ENCODE peak calls at places on chromosomes 13 and 19, in six cellular contexts. N is HCT116, K is HepG2, P is K562, E is H1, C is GM12878. R is an unnamed sample.

GRCh38 chr19:22733691-22734090 is 50.3 kb downstream of the ZNF99 start:
- DNase-seq in C (no peak), P (no peak), E (no peak), K (no peak), N (no peak), R (no peak)

GRCh38 chr19:34588846-34589245 is 88.1 kb downstream of the SCGB2B2 start:
- DNase-seq in E (no peak), N (no peak), C (no peak), P (no peak), K (no peak), R (no peak)

GRCh38 chr19:677201-677600 is 1.0 kb downstream of the FSTL3 start:
- DNase-seq in P (no peak), E (no peak), K (peak), N (no peak), C (no peak), R (no peak)

GRCh38 chr13:98994080-98994479 is 16.2 kb upstream of the DOCK9 start:
- DNase-seq in P (no peak), E (peak), N (no peak), K (no peak), C (no peak), R (no peak)

GRCh38 chr13:40589285-40590109 is 76.9 kb downstream of the FOXO1 start:
- DNase-seq in E (no peak), K (peak), P (no peak), C (peak), N (no peak), R (no peak)

GRCh38 chr19:35081201-35081600 is 34.4 kb upstream of the FXYD3 start:
- DNase-seq in N (no peak), K (no peak), P (no peak), E (no peak), C (no peak), R (no peak)

GRCh38 chr19:41997851-41998229 is 3.8 kb upstream of the ATP1A3 start:
- DNase-seq in N (no peak), E (peak), C (no peak), K (no peak), P (no peak), R (peak)

GRCh38 chr13:48411281-48412099 is 1.4 kb downstream of the LPAR6 start:
- DNase-seq in K (no peak), E (no peak), C (no peak), P (no peak), N (no peak), R (no peak)

DNA sequence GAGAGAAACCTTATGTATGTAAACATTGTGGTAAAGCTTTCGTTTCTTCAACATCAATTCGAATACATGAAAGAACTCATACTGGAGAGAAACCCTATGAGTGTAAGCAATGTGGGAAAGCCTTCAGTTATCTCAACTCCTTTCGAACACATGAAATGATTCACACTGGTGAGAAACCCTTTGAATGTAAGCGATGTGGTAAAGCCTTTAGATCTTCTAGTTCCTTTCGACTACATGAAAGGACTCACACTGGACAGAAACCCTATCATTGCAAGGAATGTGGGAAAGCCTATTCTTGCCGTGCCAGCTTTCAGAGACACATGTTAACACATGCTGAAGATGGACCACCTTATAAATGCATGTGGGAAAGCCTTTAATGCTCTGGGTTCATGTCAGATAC is 24.7 kb downstream of the ZNF136 start:
- DNase-seq in E (no peak), P (no peak), N (no peak), K (no peak), C (no peak), R (no peak)
- TF ChIP-seq ATF3 in E (no peak), P (no peak), N (no peak), K (no peak), C (no peak), R (no peak)

DNA sequence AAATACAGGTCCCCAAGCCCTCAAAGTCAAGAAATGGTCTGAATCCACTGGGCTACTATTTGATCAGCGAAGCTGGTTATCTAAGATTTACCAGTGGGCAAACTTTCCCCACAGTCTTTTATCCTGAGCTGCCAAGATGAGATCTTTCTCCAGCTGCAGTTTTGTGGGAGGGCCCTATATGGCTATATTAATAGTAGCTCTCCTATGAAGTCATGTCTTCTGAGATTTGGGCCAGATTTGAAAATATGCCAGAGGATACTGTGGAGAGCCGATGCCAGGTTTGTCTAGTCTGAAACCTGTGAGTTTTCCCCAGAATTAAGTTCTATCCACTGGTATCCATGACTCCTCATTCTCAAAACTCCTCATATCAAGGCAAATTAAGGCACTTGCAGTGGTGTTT is 173.2 kb downstream of the FLT1 start:
- DNase-seq in N (no peak), E (no peak), P (no peak), C (no peak), K (no peak), R (no peak)
- TF ChIP-seq ATF3 in N (no peak), E (no peak), P (no peak), C (no peak), K (no peak), R (no peak)

DNA sequence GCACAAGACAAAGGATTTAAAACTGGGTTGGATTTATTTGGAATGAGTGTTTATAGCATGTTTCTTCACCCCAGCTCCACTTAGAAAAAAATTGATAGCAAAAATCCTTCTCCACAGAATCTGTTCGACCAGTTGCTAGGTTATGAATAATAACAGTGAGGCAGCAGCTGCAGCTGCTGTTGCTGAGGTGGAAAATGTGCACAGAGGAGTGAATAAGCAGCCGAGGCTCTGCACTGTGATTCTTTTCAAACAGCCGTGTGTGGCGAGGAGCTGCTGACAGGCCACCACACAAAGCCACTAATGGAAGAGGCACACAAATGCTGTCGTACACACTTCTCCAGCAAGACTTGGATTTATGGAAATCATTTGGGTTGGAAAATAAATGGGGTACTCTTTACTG is 6.4 kb upstream of the RASL11A start:
- DNase-seq in N (no peak), K (no peak), E (no peak), C (no peak), P (no peak), R (no peak)
- TF ChIP-seq ATF3 in N (no peak), K (no peak), E (no peak), C (no peak), P (no peak), R (no peak)

GRCh38 chr19:46180701-46181385 is 32.8 kb downstream of the IGFL2 start:
- DNase-seq in N (peak), P (no peak), E (no peak), C (no peak), K (no peak), R (no peak)
- TF ChIP-seq ATF3 in N (no peak), P (no peak), E (no peak), C (no peak), K (no peak), R (no peak)

GRCh38 chr13:44040070-44040753 is 160.5 kb downstream of the LACC1 start:
- DNase-seq in P (no peak), C (no peak), E (no peak), K (no peak), N (no peak), R (no peak)

GRCh38 chr13:44045179-44045562 is 165.5 kb downstream of the LACC1 start:
- DNase-seq in C (no peak), N (no peak), K (no peak), E (no peak), P (no peak), R (no peak)

GRCh38 chr13:44044544-44045178 is 165.0 kb downstream of the LACC1 start:
- DNase-seq in P (no peak), C (no peak), E (no peak), N (no peak), K (no peak), R (no peak)

GRCh38 chr13:44035400-44035799 is 155.7 kb downstream of the LACC1 start:
- DNase-seq in K (no peak), P (no peak), C (no peak), E (no peak), N (no peak), R (no peak)

DNA sequence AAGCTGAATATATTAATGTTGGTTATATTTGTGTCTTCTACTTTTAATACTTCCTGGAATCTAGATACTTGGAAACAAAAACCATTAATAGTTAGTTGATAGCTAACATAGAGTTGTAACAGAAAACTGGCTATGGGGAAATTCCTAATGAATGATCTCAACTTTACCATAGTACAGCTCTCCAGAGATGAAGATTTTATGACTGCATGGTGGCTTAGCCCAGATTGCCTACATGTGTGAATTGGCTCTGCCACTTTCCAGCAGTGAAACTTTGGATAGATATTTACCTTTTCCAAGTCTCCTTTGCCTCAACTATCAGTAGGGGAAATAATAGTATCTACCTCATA is 161.0 kb downstream of the LACC1 start:
- DNase-seq in E (no peak), N (no peak), C (no peak), K (no peak), P (no peak), R (no peak)
- TF ChIP-seq ATF3 in E (no peak), N (no peak), C (no peak), K (no peak), P (no peak), R (no peak)

DNA sequence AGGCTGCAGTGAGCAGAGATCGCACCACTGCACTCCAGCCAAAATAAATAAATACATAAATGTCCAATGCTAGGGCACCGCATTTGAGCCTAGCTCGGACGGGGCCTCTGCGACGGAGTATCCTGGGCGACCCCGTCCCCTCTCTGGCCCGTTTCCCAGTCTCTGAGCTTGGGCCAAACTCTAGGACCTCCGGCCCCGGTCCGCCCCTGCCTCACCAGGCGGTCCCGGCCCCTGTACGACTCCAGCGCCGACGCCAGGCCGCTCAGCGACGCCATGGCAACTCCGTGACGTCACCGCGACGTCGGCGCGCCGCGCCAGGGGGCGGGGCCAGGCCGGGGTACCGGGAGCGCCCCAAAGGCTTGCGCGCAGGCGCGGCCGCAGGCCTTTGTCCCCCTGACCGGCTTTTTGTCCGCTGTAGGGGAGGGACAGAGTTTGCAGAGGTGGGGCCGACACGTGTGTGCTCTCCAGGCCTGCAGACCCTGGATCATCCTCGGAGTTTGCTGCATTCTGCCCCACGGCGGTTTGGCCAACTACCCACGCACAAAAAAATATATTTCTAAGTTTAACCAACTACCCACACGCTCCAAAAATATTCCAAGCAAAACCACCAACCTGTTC is at the start of gene PEX11G:
- DNase-seq in P (peak), N (peak), K (no peak), C (peak), E (peak), R (peak)
- TF ChIP-seq ATF3 in P (peak), N (no peak), K (no peak), C (peak), E (no peak), R (no peak)

DNA sequence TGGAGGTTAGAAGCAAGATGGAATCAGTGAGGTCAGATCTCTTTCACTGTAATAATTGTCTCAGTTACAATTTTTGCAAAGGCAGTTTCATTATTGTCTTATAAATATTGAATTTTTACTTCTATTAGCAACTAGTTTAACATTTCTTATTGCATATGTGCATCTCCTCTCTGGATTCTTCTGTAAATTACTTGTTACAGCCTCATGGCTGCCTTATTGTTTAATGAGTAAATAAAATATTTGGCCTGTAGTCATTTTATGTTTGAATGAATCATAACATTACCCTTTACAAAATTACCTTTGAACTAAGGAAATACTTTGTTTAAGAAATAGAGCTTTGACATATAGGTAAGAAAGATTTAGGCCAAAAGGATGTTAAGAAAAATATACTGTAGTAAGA is 212.4 kb downstream of the SLITRK6 start:
- DNase-seq in K (no peak), P (no peak), E (no peak), N (no peak), C (no peak), R (no peak)
- TF ChIP-seq ATF3 in K (no peak), P (no peak), E (no peak), N (no peak), C (no peak), R (no peak)

GRCh38 chr19:56136362-56136761 is 4.7 kb upstream of the ZNF444 start:
- DNase-seq in E (no peak), N (no peak), P (no peak), K (peak), C (no peak), R (peak)

GRCh38 chr19:56139847-56140582 is 1.1 kb upstream of the ZNF444 start:
- DNase-seq in P (peak), C (no peak), E (no peak), K (no peak), N (no peak), R (no peak)

GRCh38 chr19:56137405-56137804 is 3.7 kb upstream of the ZNF444 start:
- DNase-seq in P (no peak), C (no peak), K (no peak), E (no peak), N (no peak), R (no peak)

GRCh38 chr19:56140583-56141415 is at the start of gene ZNF444:
- DNase-seq in K (peak), N (peak), P (peak), E (peak), C (peak), R (peak)

DNA sequence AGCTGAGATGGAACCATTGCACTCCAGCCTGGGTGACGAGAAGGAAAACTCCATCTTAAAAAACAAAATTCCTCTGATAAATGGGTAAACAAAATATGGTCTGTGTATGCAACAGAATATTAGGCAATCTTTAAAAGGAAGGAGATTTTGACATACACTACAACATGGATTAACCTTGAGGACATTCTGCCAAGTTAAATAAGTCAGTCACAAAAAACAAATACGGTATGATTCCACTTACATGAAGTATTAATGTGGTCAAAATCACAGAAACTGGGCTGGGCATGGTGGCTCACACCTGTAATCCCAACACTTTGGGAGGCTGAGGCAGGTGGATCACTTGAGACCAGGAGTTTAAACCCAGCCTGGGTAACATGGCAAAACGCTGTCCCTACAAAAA is 3.0 kb upstream of the ZNF444 start:
- DNase-seq in N (no peak), P (no peak), K (peak), C (no peak), E (no peak), R (no peak)
- TF ChIP-seq ATF3 in N (no peak), P (no peak), K (no peak), C (no peak), E (no peak), R (no peak)

GRCh38 chr19:37333457-37333856 is 37.4 kb upstream of the ZNF527 start:
- DNase-seq in N (no peak), E (no peak), P (no peak), K (no peak), C (no peak), R (no peak)
- TF ChIP-seq ATF3 in N (no peak), E (no peak), P (no peak), K (no peak), C (no peak), R (no peak)